ENCODE peak calls at places on chromosome 11, in ten cellular contexts. F is stimulated activated CD4-positive, alpha-beta T cell treated with anti-CD3 and anti-CD28 coated beads, Interleukin-12 subunit alpha, Interleukin-12 subunit beta, amount 100 ng/mL, for 4 hours; H is H9; Y is neural progenitor cell; J is lung microvascular endothelial cell; B is cardiac fibroblast; L is CD4-positive, alpha-beta T cell; M is NCI-H460; D is nucleus accumbens; O is GM12865. X is an unnamed sample.

GRCh38 chr11:57491371-57492061 is 24.0 kb downstream of the SLC43A1 start:
- DNase-seq in F (peak), H (peak), Y (peak), J (peak), B (peak), L (peak), M (no peak), D (no peak), O (peak), X (peak)

GRCh38 chr11:112612283-112612849 is 348.9 kb upstream of the NCAM1 start:
- DNase-seq in F (no peak), H (peak), Y (peak), J (no peak), B (no peak), L (no peak), M (no peak), D (no peak), O (no peak), X (no peak)

GRCh38 chr11:89491141-89491690 is at the start of gene NOX4:
- DNase-seq in F (no peak), H (peak), Y (peak), J (peak), B (peak), L (no peak), M (no peak), D (peak), O (no peak), X (no peak)

GRCh38 chr11:134025086-134025437 is 43.8 kb upstream of the JAM3 start:
- DNase-seq in F (no peak), H (no peak), Y (no peak), J (no peak), B (no peak), L (no peak), M (no peak), D (peak), O (no peak), X (no peak)

GRCh38 chr11:94149435-94149834 is 20.8 kb downstream of the PANX1 start:
- DNase-seq in F (no peak), H (no peak), Y (no peak), J (no peak), B (peak), L (no peak), M (peak), D (no peak), O (no peak), X (no peak)

GRCh38 chr11:27227744-27228143 is 135.3 kb downstream of the CCDC34 start:
- DNase-seq in F (no peak), H (no peak), Y (no peak), J (no peak), B (no peak), L (no peak), M (no peak), D (no peak), O (no peak), X (no peak)

GRCh38 chr11:17498475-17498874 is 21.8 kb upstream of the ABCC8 start:
- DNase-seq in F (no peak), H (peak), Y (peak), J (peak), B (no peak), L (no peak), M (no peak), D (no peak), O (peak), X (no peak)

GRCh38 chr11:94806436-94806835 is 38.3 kb downstream of the AMOTL1 start:
- DNase-seq in F (no peak), H (no peak), Y (no peak), J (no peak), B (no peak), L (no peak), M (no peak), D (no peak), O (no peak), X (no peak)

GRCh38 chr11:9176550-9176949 is 85.2 kb upstream of the SCUBE2 start:
- DNase-seq in F (no peak), H (no peak), Y (no peak), J (no peak), B (no peak), L (no peak), M (no peak), D (no peak), O (no peak), X (no peak)

GRCh38 chr11:69603163-69603836 is 37.7 kb upstream of the CCND1 start:
- DNase-seq in F (no peak), H (no peak), Y (peak), J (no peak), B (no peak), L (no peak), M (no peak), D (no peak), O (no peak), X (no peak)

GRCh38 chr11:12100886-12101285 is 9.5 kb upstream of the MICAL2 start:
- DNase-seq in F (no peak), H (no peak), Y (no peak), J (no peak), B (peak), L (no peak), M (no peak), D (peak), O (no peak), X (no peak)

GRCh38 chr11:113906515-113906914 is 1.9 kb downstream of the HTR3B start:
- DNase-seq in F (no peak), H (no peak), Y (no peak), J (no peak), B (no peak), L (no peak), M (no peak), D (no peak), O (no peak), X (no peak)

GRCh38 chr11:121153472-121153871 is 52.4 kb downstream of the TECTA start:
- DNase-seq in F (no peak), H (no peak), Y (peak), J (no peak), B (no peak), L (no peak), M (no peak), D (no peak), O (no peak), X (no peak)

GRCh38 chr11:95148938-95149337 is 59.3 kb downstream of the ENDOD1 start:
- DNase-seq in F (no peak), H (no peak), Y (no peak), J (no peak), B (no peak), L (no peak), M (no peak), D (no peak), O (no peak), X (no peak)

GRCh38 chr11:70326365-70326803 is 55.9 kb downstream of the PPFIA1 start:
- DNase-seq in F (no peak), H (no peak), Y (no peak), J (peak), B (peak), L (no peak), M (no peak), D (no peak), O (no peak), X (no peak)

GRCh38 chr11:119472186-119472855 is 49.3 kb upstream of the THY1 start:
- DNase-seq in F (no peak), H (peak), Y (no peak), J (no peak), B (peak), L (no peak), M (no peak), D (no peak), O (no peak), X (no peak)

GRCh38 chr11:15941206-15941770 is 415.1 kb downstream of the SOX6 start:
- DNase-seq in F (peak), H (peak), Y (peak), J (peak), B (peak), L (no peak), M (no peak), D (no peak), O (peak), X (no peak)

GRCh38 chr11:17333799-17334586 is 17.6 kb upstream of the NCR3LG1 start:
- DNase-seq in F (no peak), H (no peak), Y (no peak), J (no peak), B (no peak), L (no peak), M (no peak), D (peak), O (no peak), X (no peak)

GRCh38 chr11:1719781-1720180 is 22.8 kb downstream of the KRTAP5-6 start:
- DNase-seq in F (no peak), H (no peak), Y (no peak), J (no peak), B (no peak), L (no peak), M (no peak), D (no peak), O (no peak), X (no peak)